ENCODE peak calls at places on chromosomes 5 and 9, in four cellular contexts. P is lower lobe of right lung, R is KBM-7, U is GM12891. C is an unnamed sample.

GRCh38 chr9:128992995-128993394 is 35.1 kb downstream of the SH3GLB2 start:
- DNase-seq in U (no peak), R (no peak), P (no peak), C (peak)

GRCh38 chr5:135473956-135474670 is 22.0 kb upstream of the TIFAB start:
- DNase-seq in P (no peak), R (no peak), U (no peak), C (no peak)

GRCh38 chr5:95369796-95370195 is 21.4 kb upstream of the FAM81B start:
- DNase-seq in P (no peak), U (no peak), R (peak), C (no peak)

GRCh38 chr9:110869931-110870330 is 168.3 kb downstream of the LPAR1 start:
- DNase-seq in R (no peak), U (no peak), P (no peak), C (no peak)

GRCh38 chr5:54520438-54520846 is 2.9 kb downstream of the SNX18 start:
- DNase-seq in U (no peak), R (peak), P (no peak), C (peak)

GRCh38 chr9:32703635-32704034 is 68.2 kb upstream of the TAF1L start:
- DNase-seq in P (no peak), R (no peak), U (no peak), C (no peak)

GRCh38 chr9:89810434-89810833 is 205.6 kb downstream of the GADD45G start:
- DNase-seq in R (no peak), P (peak), U (no peak), C (no peak)

GRCh38 chr5:102617187-102617856 is 118.5 kb upstream of the SLCO6A1 start:
- DNase-seq in R (no peak), U (no peak), P (no peak), C (no peak)

GRCh38 chr5:84437673-84438315 is 53.1 kb upstream of the EDIL3 start:
- DNase-seq in U (no peak), R (no peak), P (no peak), C (no peak)

GRCh38 chr5:65718576-65719310 is 3.2 kb downstream of the SGTB start:
- DNase-seq in U (no peak), P (no peak), R (no peak), C (no peak)

GRCh38 chr5:33369470-33370134 is 71.2 kb upstream of the TARS1 start:
- DNase-seq in R (no peak), U (no peak), P (no peak), C (no peak)

GRCh38 chr5:38724301-38725030 is 121.3 kb upstream of the OSMR start:
- DNase-seq in R (no peak), P (no peak), U (no peak), C (no peak)

GRCh38 chr9:117368684-117369230 is 46.1 kb downstream of the ASTN2 start:
- DNase-seq in R (no peak), U (no peak), P (no peak), C (no peak)

GRCh38 chr5:175697846-175698245 is 40.0 kb downstream of the HRH2 start:
- DNase-seq in R (no peak), P (no peak), U (no peak), C (no peak)

GRCh38 chr5:134503937-134504437 is 21.5 kb upstream of the JADE2 start:
- DNase-seq in R (no peak), P (no peak), U (no peak), C (no peak)

GRCh38 chr9:135328485-135329417 is 150.8 kb upstream of the PPP1R26 start:
- DNase-seq in U (no peak), P (peak), R (no peak), C (no peak)

C was measured in erythroblast.